ENCODE peak calls at places on chromosomes 7 and 10, in eight cellular contexts. One of them, this sample, is unnamed.

GRCh38 chr7:107208046-107208458 is 39.2 kb downstream of the HBP1 start:
- DNase-seq in activated effector memory CD4-positive, alpha-beta T cell treated with anti-CD3 and anti-CD28 coated beads, Interleukin-2, amount 50 U/mL, for 16 hours: no peak
- DNase-seq in EH: peak; percentile 72
- DNase-seq in amniotic epithelial cell: peak; percentile 48
- DNase-seq in activated naive CD4-positive, alpha-beta T cell treated with anti-CD3 and anti-CD28 coated beads, Interleukin-2, amount 10 ng/mL, durations not matched to agents 7 days and 5 days: no peak
- DNase-seq in ACHN: no peak
- DNase-seq in NCI-H526 treated with DMSO at 0.1 percent for 48 hours: no peak
- DNase-seq in NCI-H1436: no peak
- DNase-seq in this sample: no peak

GRCh38 chr10:48333856-48334255 is 27.4 kb downstream of the MAPK8 start:
- DNase-seq in activated effector memory CD4-positive, alpha-beta T cell treated with anti-CD3 and anti-CD28 coated beads, Interleukin-2, amount 50 U/mL, for 16 hours: no peak
- DNase-seq in amniotic epithelial cell: peak; percentile 28
- DNase-seq in ACHN: peak; percentile 84
- DNase-seq in NCI-H1436: no peak
- DNase-seq in activated naive CD4-positive, alpha-beta T cell treated with anti-CD3 and anti-CD28 coated beads, Interleukin-2, amount 10 ng/mL, durations not matched to agents 7 days and 5 days: no peak
- DNase-seq in NCI-H526 treated with DMSO at 0.1 percent for 48 hours: no peak
- DNase-seq in EH: peak; percentile 49
- DNase-seq in this sample: peak; percentile 79

GRCh38 chr7:95509199-95509598 is 23.5 kb downstream of the ASB4 start:
- DNase-seq in NCI-H1436: peak; percentile 89
- DNase-seq in ACHN: no peak
- DNase-seq in activated naive CD4-positive, alpha-beta T cell treated with anti-CD3 and anti-CD28 coated beads, Interleukin-2, amount 10 ng/mL, durations not matched to agents 7 days and 5 days: peak; percentile 44
- DNase-seq in NCI-H526 treated with DMSO at 0.1 percent for 48 hours: no peak
- DNase-seq in amniotic epithelial cell: peak; percentile 88
- DNase-seq in activated effector memory CD4-positive, alpha-beta T cell treated with anti-CD3 and anti-CD28 coated beads, Interleukin-2, amount 50 U/mL, for 16 hours: no peak
- DNase-seq in EH: peak; percentile 69
- DNase-seq in this sample: peak; percentile 7

GRCh38 chr10:60291354-60291930 is 98.2 kb downstream of the ANK3 start:
- DNase-seq in activated naive CD4-positive, alpha-beta T cell treated with anti-CD3 and anti-CD28 coated beads, Interleukin-2, amount 10 ng/mL, durations not matched to agents 7 days and 5 days: no peak
- DNase-seq in ACHN: no peak
- DNase-seq in NCI-H1436: no peak
- DNase-seq in EH: no peak
- DNase-seq in amniotic epithelial cell: peak; percentile 41
- DNase-seq in NCI-H526 treated with DMSO at 0.1 percent for 48 hours: no peak
- DNase-seq in activated effector memory CD4-positive, alpha-beta T cell treated with anti-CD3 and anti-CD28 coated beads, Interleukin-2, amount 50 U/mL, for 16 hours: no peak
- DNase-seq in this sample: no peak

GRCh38 chr7:139180700-139181311 is 50.2 kb upstream of the UBN2 start:
- DNase-seq in EH: peak; percentile 42
- DNase-seq in amniotic epithelial cell: peak; percentile 25
- DNase-seq in NCI-H526 treated with DMSO at 0.1 percent for 48 hours: no peak
- DNase-seq in ACHN: no peak
- DNase-seq in activated naive CD4-positive, alpha-beta T cell treated with anti-CD3 and anti-CD28 coated beads, Interleukin-2, amount 10 ng/mL, durations not matched to agents 7 days and 5 days: no peak
- DNase-seq in activated effector memory CD4-positive, alpha-beta T cell treated with anti-CD3 and anti-CD28 coated beads, Interleukin-2, amount 50 U/mL, for 16 hours: no peak
- DNase-seq in NCI-H1436: no peak
- DNase-seq in this sample: peak; percentile 14

GRCh38 chr10:77865585-77866324 is 60.8 kb downstream of the DLG5 start:
- DNase-seq in NCI-H1436: peak; percentile 14
- DNase-seq in amniotic epithelial cell: no peak
- DNase-seq in ACHN: no peak
- DNase-seq in activated naive CD4-positive, alpha-beta T cell treated with anti-CD3 and anti-CD28 coated beads, Interleukin-2, amount 10 ng/mL, durations not matched to agents 7 days and 5 days: no peak
- DNase-seq in EH: no peak
- DNase-seq in NCI-H526 treated with DMSO at 0.1 percent for 48 hours: peak; percentile 28
- DNase-seq in activated effector memory CD4-positive, alpha-beta T cell treated with anti-CD3 and anti-CD28 coated beads, Interleukin-2, amount 50 U/mL, for 16 hours: no peak
- DNase-seq in this sample: peak; percentile 38

GRCh38 chr10:73859441-73860049 is 14.8 kb downstream of the CAMK2G start:
- DNase-seq in amniotic epithelial cell: no peak
- DNase-seq in NCI-H1436: no peak
- DNase-seq in activated naive CD4-positive, alpha-beta T cell treated with anti-CD3 and anti-CD28 coated beads, Interleukin-2, amount 10 ng/mL, durations not matched to agents 7 days and 5 days: peak; percentile 66
- DNase-seq in ACHN: no peak
- DNase-seq in NCI-H526 treated with DMSO at 0.1 percent for 48 hours: no peak
- DNase-seq in EH: no peak
- DNase-seq in activated effector memory CD4-positive, alpha-beta T cell treated with anti-CD3 and anti-CD28 coated beads, Interleukin-2, amount 50 U/mL, for 16 hours: peak; percentile 72
- DNase-seq in this sample: no peak

GRCh38 chr10:33463011-33463410 is 128.5 kb upstream of the NRP1 start:
- DNase-seq in amniotic epithelial cell: no peak
- DNase-seq in NCI-H1436: no peak
- DNase-seq in ACHN: no peak
- DNase-seq in activated naive CD4-positive, alpha-beta T cell treated with anti-CD3 and anti-CD28 coated beads, Interleukin-2, amount 10 ng/mL, durations not matched to agents 7 days and 5 days: no peak
- DNase-seq in activated effector memory CD4-positive, alpha-beta T cell treated with anti-CD3 and anti-CD28 coated beads, Interleukin-2, amount 50 U/mL, for 16 hours: no peak
- DNase-seq in EH: no peak
- DNase-seq in NCI-H526 treated with DMSO at 0.1 percent for 48 hours: no peak
- DNase-seq in this sample: no peak

GRCh38 chr10:129780158-129780557 is 183.9 kb downstream of the EBF3 start:
- DNase-seq in ACHN: no peak
- DNase-seq in NCI-H526 treated with DMSO at 0.1 percent for 48 hours: no peak
- DNase-seq in amniotic epithelial cell: no peak
- DNase-seq in activated naive CD4-positive, alpha-beta T cell treated with anti-CD3 and anti-CD28 coated beads, Interleukin-2, amount 10 ng/mL, durations not matched to agents 7 days and 5 days: peak; percentile 9
- DNase-seq in EH: no peak
- DNase-seq in activated effector memory CD4-positive, alpha-beta T cell treated with anti-CD3 and anti-CD28 coated beads, Interleukin-2, amount 50 U/mL, for 16 hours: peak; percentile 21
- DNase-seq in NCI-H1436: no peak
- DNase-seq in this sample: no peak

GRCh38 chr10:24007359-24007758 is 201.6 kb upstream of the KIAA1217 start:
- DNase-seq in NCI-H1436: no peak
- DNase-seq in activated naive CD4-positive, alpha-beta T cell treated with anti-CD3 and anti-CD28 coated beads, Interleukin-2, amount 10 ng/mL, durations not matched to agents 7 days and 5 days: no peak
- DNase-seq in NCI-H526 treated with DMSO at 0.1 percent for 48 hours: no peak
- DNase-seq in amniotic epithelial cell: peak; percentile 62
- DNase-seq in activated effector memory CD4-positive, alpha-beta T cell treated with anti-CD3 and anti-CD28 coated beads, Interleukin-2, amount 50 U/mL, for 16 hours: no peak
- DNase-seq in ACHN: no peak
- DNase-seq in EH: no peak
- DNase-seq in this sample: no peak

GRCh38 chr7:70735313-70735712 is 396.6 kb upstream of the GALNT17 start:
- DNase-seq in EH: no peak
- DNase-seq in amniotic epithelial cell: no peak
- DNase-seq in activated naive CD4-positive, alpha-beta T cell treated with anti-CD3 and anti-CD28 coated beads, Interleukin-2, amount 10 ng/mL, durations not matched to agents 7 days and 5 days: no peak
- DNase-seq in ACHN: no peak
- DNase-seq in NCI-H526 treated with DMSO at 0.1 percent for 48 hours: no peak
- DNase-seq in NCI-H1436: no peak
- DNase-seq in activated effector memory CD4-positive, alpha-beta T cell treated with anti-CD3 and anti-CD28 coated beads, Interleukin-2, amount 50 U/mL, for 16 hours: no peak
- DNase-seq in this sample: no peak

GRCh38 chr7:29723599-29723998 is 82.7 kb upstream of the WIPF3 start:
- DNase-seq in EH: no peak
- DNase-seq in amniotic epithelial cell: peak; percentile 43
- DNase-seq in NCI-H1436: no peak
- DNase-seq in activated naive CD4-positive, alpha-beta T cell treated with anti-CD3 and anti-CD28 coated beads, Interleukin-2, amount 10 ng/mL, durations not matched to agents 7 days and 5 days: no peak
- DNase-seq in ACHN: peak; percentile 42
- DNase-seq in activated effector memory CD4-positive, alpha-beta T cell treated with anti-CD3 and anti-CD28 coated beads, Interleukin-2, amount 50 U/mL, for 16 hours: no peak
- DNase-seq in NCI-H526 treated with DMSO at 0.1 percent for 48 hours: no peak
- DNase-seq in this sample: no peak

GRCh38 chr7:34062826-34063225 is 157.5 kb downstream of the BMPER start:
- DNase-seq in activated effector memory CD4-positive, alpha-beta T cell treated with anti-CD3 and anti-CD28 coated beads, Interleukin-2, amount 50 U/mL, for 16 hours: no peak
- DNase-seq in amniotic epithelial cell: no peak
- DNase-seq in EH: no peak
- DNase-seq in ACHN: no peak
- DNase-seq in activated naive CD4-positive, alpha-beta T cell treated with anti-CD3 and anti-CD28 coated beads, Interleukin-2, amount 10 ng/mL, durations not matched to agents 7 days and 5 days: no peak
- DNase-seq in NCI-H526 treated with DMSO at 0.1 percent for 48 hours: no peak
- DNase-seq in NCI-H1436: no peak
- DNase-seq in this sample: no peak

GRCh38 chr10:43037942-43038782 is 38.7 kb upstream of the RET start:
- DNase-seq in EH: no peak
- DNase-seq in amniotic epithelial cell: no peak
- DNase-seq in ACHN: no peak
- DNase-seq in activated naive CD4-positive, alpha-beta T cell treated with anti-CD3 and anti-CD28 coated beads, Interleukin-2, amount 10 ng/mL, durations not matched to agents 7 days and 5 days: no peak
- DNase-seq in activated effector memory CD4-positive, alpha-beta T cell treated with anti-CD3 and anti-CD28 coated beads, Interleukin-2, amount 50 U/mL, for 16 hours: no peak
- DNase-seq in NCI-H526 treated with DMSO at 0.1 percent for 48 hours: no peak
- DNase-seq in NCI-H1436: no peak
- DNase-seq in this sample: no peak